ENCODE peak calls at places on chromosomes 3 and 15, in four cellular contexts. One of them, this sample, is unnamed.
A peak's percentile ranks its signal among the peaks of the same experiment; 100 is the strongest.

GRCh38 chr3:38130219-38130618 is 6.7 kb downstream of the ACAA1 start:
- DNase-seq in SK-N-SH: no peak
- DNase-seq in stomach: no peak
- DNase-seq in breast epithelium: no peak
- DNase-seq in this sample: no peak

GRCh38 chr3:142263126-142263525 is 37.7 kb upstream of the GK5 start:
- DNase-seq in SK-N-SH: no peak
- DNase-seq in stomach: no peak
- DNase-seq in breast epithelium: no peak
- DNase-seq in this sample: no peak

GRCh38 chr15:101808201-101808600 is 3.8 kb upstream of the OR4F15 start:
- DNase-seq in breast epithelium: no peak
- DNase-seq in stomach: no peak
- DNase-seq in SK-N-SH: no peak
- DNase-seq in this sample: no peak

GRCh38 chr3:173556546-173556945 is 159.0 kb downstream of the NLGN1 start:
- DNase-seq in SK-N-SH: no peak
- DNase-seq in breast epithelium: no peak
- DNase-seq in stomach: no peak
- DNase-seq in this sample: no peak

GRCh38 chr3:150414273-150414672 is 6.2 kb downstream of the TSC22D2 start:
- DNase-seq in SK-N-SH: no peak
- DNase-seq in breast epithelium: no peak
- DNase-seq in stomach: no peak
- DNase-seq in this sample: no peak

GRCh38 chr3:13708871-13709595 is 160.1 kb downstream of the FBLN2 start:
- DNase-seq in SK-N-SH: no peak
- DNase-seq in breast epithelium: no peak
- DNase-seq in stomach: no peak
- DNase-seq in this sample: no peak

GRCh38 chr3:112734171-112734570 is 93.2 kb upstream of the CCDC80 start:
- DNase-seq in stomach: no peak
- DNase-seq in breast epithelium: no peak
- DNase-seq in SK-N-SH: no peak
- DNase-seq in this sample: no peak

GRCh38 chr15:48143856-48144255 is 23.1 kb downstream of the SLC24A5 start:
- DNase-seq in stomach: no peak
- DNase-seq in SK-N-SH: no peak
- DNase-seq in breast epithelium: no peak
- DNase-seq in this sample: no peak

GRCh38 chr15:89749951-89750559 is 994 bp downstream of the MESP1 start:
- DNase-seq in SK-N-SH: no peak
- DNase-seq in stomach: peak; percentile 33
- DNase-seq in breast epithelium: no peak
- DNase-seq in this sample: no peak

GRCh38 chr3:80283783-80284182 is 516.0 kb upstream of the ROBO1 start:
- DNase-seq in stomach: no peak
- DNase-seq in breast epithelium: no peak
- DNase-seq in SK-N-SH: no peak
- DNase-seq in this sample: no peak

GRCh38 chr3:194872669-194872977 is 186.9 kb downstream of the FAM43A start:
- DNase-seq in stomach: no peak
- DNase-seq in SK-N-SH: no peak
- DNase-seq in breast epithelium: no peak
- DNase-seq in this sample: no peak

GRCh38 chr15:101168463-101168824 is 83.4 kb downstream of the CHSY1 start:
- DNase-seq in SK-N-SH: no peak
- DNase-seq in stomach: peak; percentile 45
- DNase-seq in breast epithelium: no peak
- DNase-seq in this sample: peak; percentile 78

GRCh38 chr15:43403616-43404015 is 32.7 kb downstream of the TUBGCP4 start:
- DNase-seq in SK-N-SH: no peak
- DNase-seq in breast epithelium: no peak
- DNase-seq in stomach: no peak
- DNase-seq in this sample: no peak

GRCh38 chr3:99850608-99851007 is 32.9 kb downstream of the CMSS1 start:
- DNase-seq in breast epithelium: no peak
- DNase-seq in SK-N-SH: no peak
- DNase-seq in stomach: no peak
- DNase-seq in this sample: no peak

GRCh38 chr3:8767181-8767666 is 2.2 kb downstream of the OXTR start:
- DNase-seq in breast epithelium: no peak
- DNase-seq in stomach: no peak
- DNase-seq in SK-N-SH: no peak
- DNase-seq in this sample: no peak

GRCh38 chr15:23370578-23370977 is 16.0 kb downstream of the GOLGA8S start:
- DNase-seq in SK-N-SH: no peak
- DNase-seq in stomach: no peak
- DNase-seq in breast epithelium: no peak
- DNase-seq in this sample: no peak
- TF ChIP-seq POLR2AphosphoS5 in SK-N-SH: no peak
- TF ChIP-seq POLR2AphosphoS5 in stomach: no peak
- TF ChIP-seq POLR2AphosphoS5 in breast epithelium: no peak
- TF ChIP-seq POLR2AphosphoS5 in this sample: no peak

DNA sequence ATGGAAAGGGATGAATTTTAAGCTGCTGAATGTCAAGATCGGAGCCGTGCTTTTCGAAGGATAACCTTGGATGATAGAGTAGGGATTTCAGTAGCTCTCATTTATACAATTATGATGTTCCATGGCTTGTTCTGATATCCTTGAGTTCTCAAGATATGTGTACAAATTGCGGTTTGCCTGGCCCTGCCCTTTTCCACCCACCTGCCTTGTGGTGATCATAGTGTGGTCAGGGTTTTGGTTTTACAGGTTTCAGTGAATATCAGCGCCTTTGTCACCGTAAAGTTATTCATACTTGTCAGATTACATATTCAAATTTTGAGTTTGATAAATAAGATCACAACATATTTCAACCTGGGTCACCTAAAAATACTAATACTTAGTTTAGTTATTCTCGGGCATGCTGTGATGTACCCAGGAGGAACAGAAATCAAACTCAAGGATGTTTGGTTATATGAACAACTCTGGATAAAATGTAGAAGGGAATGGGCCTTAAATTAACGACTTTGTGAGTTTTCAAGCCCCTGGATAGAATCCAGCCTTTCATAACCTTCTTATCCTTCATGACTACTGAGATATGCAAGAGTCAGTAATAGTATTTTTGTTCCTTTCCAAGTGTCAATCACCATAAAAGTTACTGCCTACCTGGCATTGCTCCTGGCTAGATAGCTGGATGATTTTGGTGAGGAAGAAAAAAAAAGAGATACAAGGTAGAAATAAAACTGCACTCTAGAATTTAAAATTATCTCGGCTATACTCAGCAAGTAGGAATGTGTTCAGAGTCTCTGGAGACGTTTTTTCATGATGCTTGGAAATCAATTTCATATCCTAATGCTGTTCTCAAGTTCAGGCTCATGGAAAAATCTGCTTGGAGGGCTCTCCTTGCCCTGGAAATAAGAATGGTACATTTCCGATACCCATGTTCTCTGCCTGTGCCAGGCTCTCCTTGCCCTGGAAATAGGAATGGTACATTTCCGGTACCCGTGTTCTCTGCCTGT is 209.2 kb upstream of the TPRG1 start:
- DNase-seq in SK-N-SH: no peak
- DNase-seq in stomach: no peak
- DNase-seq in breast epithelium: no peak
- DNase-seq in this sample: no peak
- H3K36me3 ChIP-seq in SK-N-SH: no peaks in the 10 kb centered on the region
- H3K36me3 ChIP-seq in stomach: no peaks in the 10 kb centered on the region
- H3K36me3 ChIP-seq in breast epithelium: no peaks in the 10 kb centered on the region
- H3K36me3 ChIP-seq in this sample: no peaks in the 10 kb centered on the region

DNA sequence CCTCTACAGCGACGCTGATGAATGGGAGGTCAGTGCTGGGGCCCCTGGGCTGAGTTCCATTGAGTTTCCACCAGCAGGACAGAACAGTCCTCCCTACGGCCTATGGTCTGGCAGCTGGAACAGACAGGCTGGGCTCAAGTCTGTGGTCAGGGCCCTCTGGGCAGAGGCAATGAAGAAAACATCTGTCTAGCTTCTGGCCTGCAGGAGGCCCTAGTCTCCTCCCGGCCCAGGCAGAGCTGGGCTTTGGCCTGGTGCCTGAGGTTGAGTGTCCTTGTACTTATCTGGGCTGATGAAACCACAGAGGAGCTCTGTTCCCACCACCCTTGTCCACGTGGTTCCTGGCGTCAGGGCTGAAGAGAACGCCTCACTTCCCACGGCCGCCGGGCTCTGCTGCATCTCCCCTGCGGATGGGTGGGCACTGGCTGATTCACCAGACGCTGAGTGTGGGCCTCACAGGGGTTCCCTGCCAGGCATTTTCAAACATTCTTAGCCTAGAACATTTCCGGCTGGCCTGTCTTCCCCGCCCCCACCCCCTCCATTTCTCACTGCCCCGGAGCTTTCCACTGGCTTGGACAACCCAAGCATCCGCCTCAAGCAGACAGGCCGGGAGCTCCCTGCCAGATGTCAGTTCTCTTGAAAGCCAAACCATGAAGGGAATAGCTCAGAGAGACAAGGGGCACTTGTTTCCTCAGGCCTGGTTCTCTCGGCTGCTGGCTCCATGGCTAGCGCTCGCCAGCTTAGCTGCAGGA is 20.3 kb downstream of the PPCDC start:
- DNase-seq in breast epithelium: peak; percentile 92
- DNase-seq in stomach: peak; percentile 82
- DNase-seq in SK-N-SH: no peak
- DNase-seq in this sample: peak; percentile 98
- TF ChIP-seq POLR2AphosphoS5 in breast epithelium: peak; percentile 61
- TF ChIP-seq POLR2AphosphoS5 in stomach: peak; percentile 84
- TF ChIP-seq POLR2AphosphoS5 in SK-N-SH: no peak
- TF ChIP-seq POLR2AphosphoS5 in this sample: peak; percentile 77

GRCh38 chr15:42284551-42284950 is 11.3 kb upstream of the TMEM87A start:
- DNase-seq in SK-N-SH: no peak
- DNase-seq in stomach: no peak
- DNase-seq in breast epithelium: no peak
- DNase-seq in this sample: no peak
- H3K36me3 ChIP-seq in SK-N-SH: peaks cover 8% of the 10 kb centered on the region
- H3K36me3 ChIP-seq in stomach: peaks cover 80% of the 10 kb centered on the region
- H3K36me3 ChIP-seq in breast epithelium: no peaks in the 10 kb centered on the region
- H3K36me3 ChIP-seq in this sample: peaks cover 30% of the 10 kb centered on the region

DNA sequence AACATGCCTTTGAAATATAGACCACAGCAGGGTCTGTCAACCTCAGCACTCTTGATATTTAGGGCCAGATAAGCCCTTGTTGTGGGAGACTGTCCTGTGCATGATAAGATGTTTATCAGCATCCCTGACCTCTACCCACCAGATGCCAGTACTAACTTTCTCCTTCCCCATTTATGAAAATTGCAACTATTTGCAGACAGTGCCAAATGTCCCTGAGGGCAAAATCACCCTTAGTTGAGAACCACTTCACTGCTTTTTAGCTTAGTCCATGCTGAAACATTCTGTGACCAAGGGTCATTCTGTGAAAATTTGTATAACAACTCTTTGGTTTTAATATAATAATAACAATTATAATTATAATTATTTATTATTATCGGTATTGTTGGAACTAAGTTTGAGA is 1032.4 kb downstream of the MCTP2 start:
- DNase-seq in breast epithelium: no peak
- DNase-seq in SK-N-SH: no peak
- DNase-seq in stomach: no peak
- DNase-seq in this sample: no peak
- TF ChIP-seq POLR2AphosphoS5 in breast epithelium: no peak
- TF ChIP-seq POLR2AphosphoS5 in SK-N-SH: no peak
- TF ChIP-seq POLR2AphosphoS5 in stomach: no peak
- TF ChIP-seq POLR2AphosphoS5 in this sample: no peak